ENCODE peak calls at places on chromosomes 11 and 22, in ten cellular contexts. J is kidney tubule cell; H is HAP-1; F is HTR-8/SVneo; E is SW480; Q is GM12865; Z is activated B cell treated with CpG ODN at 0.5 μM for 24 hours; S is NCI-H748 treated with DMSO at 0.1 percent for 48 hours; B is stimulated activated CD4-positive, alpha-beta T cell treated with anti-CD3 and anti-CD28 coated beads, TNF-alpha, amount 100 ng/mL, for 1 hour; N is AG09309. P is an unnamed sample.

GRCh38 chr22:42922374-42923177 is 65.5 kb upstream of the ARFGAP3 start:
- DNase-seq in F (no peak), S (no peak), J (no peak), Q (peak), Z (no peak), N (no peak), B (no peak), E (no peak), H (no peak), P (no peak)

GRCh38 chr11:131759140-131759539 is 388.7 kb downstream of the NTM start:
- DNase-seq in J (no peak), B (no peak), H (no peak), Q (no peak), N (no peak), S (no peak), E (no peak), F (no peak), Z (no peak), P (no peak)

GRCh38 chr22:42114721-42115120 is 15.9 kb downstream of the CYP2D6 start:
- DNase-seq in Q (peak), B (no peak), N (no peak), F (no peak), H (no peak), S (no peak), Z (no peak), J (no peak), E (peak), P (no peak)

GRCh38 chr22:25078591-25078990 is 121.1 kb upstream of the CRYBB3 start:
- DNase-seq in S (no peak), Z (no peak), N (no peak), B (no peak), E (peak), Q (no peak), H (no peak), F (no peak), J (no peak), P (no peak)

GRCh38 chr22:45240137-45240809 is 421 bp downstream of the KIAA0930 start:
- DNase-seq in B (no peak), E (no peak), F (peak), Q (peak), J (peak), S (no peak), H (peak), N (no peak), Z (peak), P (no peak)

GRCh38 chr11:10236850-10237249 is 57.2 kb downstream of the SBF2 start:
- DNase-seq in Q (no peak), N (no peak), J (no peak), F (no peak), H (no peak), E (no peak), S (no peak), B (no peak), Z (no peak), P (no peak)

GRCh38 chr11:113670830-113671215 is 35.3 kb downstream of the TMPRSS5 start:
- DNase-seq in S (no peak), J (no peak), Q (no peak), H (no peak), B (no peak), Z (no peak), E (no peak), N (no peak), F (no peak), P (no peak)

GRCh38 chr22:48316876-48317250 is 1510.8 kb downstream of the BRD1 start:
- DNase-seq in J (no peak), S (no peak), H (no peak), N (no peak), Q (no peak), E (no peak), Z (no peak), B (no peak), F (no peak), P (no peak)

GRCh38 chr22:33854724-33855123 is 65.6 kb downstream of the LARGE1 start:
- DNase-seq in E (no peak), Q (no peak), B (no peak), H (no peak), J (no peak), F (no peak), N (no peak), Z (no peak), S (no peak), P (no peak)

GRCh38 chr11:59135648-59136461 is 6.8 kb upstream of the FAM111A start:
- DNase-seq in Z (peak), F (peak), N (no peak), B (peak), H (peak), J (peak), Q (peak), E (peak), S (peak), P (peak)

GRCh38 chr11:30422828-30423648 is 100.1 kb downstream of the ARL14EP start:
- DNase-seq in H (no peak), N (no peak), B (no peak), Q (no peak), F (no peak), S (no peak), E (no peak), J (peak), Z (no peak), P (no peak)

GRCh38 chr11:3837793-3838192 is 3.0 kb downstream of the RHOG start:
- DNase-seq in N (no peak), B (no peak), Z (no peak), J (peak), S (no peak), H (no peak), Q (peak), E (no peak), F (no peak), P (no peak)

GRCh38 chr11:65427691-65428577 is 5.3 kb downstream of the NEAT1 start:
- DNase-seq in S (no peak), Z (no peak), N (peak), E (peak), H (peak), Q (peak), J (peak), B (no peak), F (no peak), P (peak)

GRCh38 chr11:67416416-67417335 is 1.2 kb downstream of the CARNS1 start:
- DNase-seq in E (no peak), Z (no peak), H (no peak), Q (no peak), S (peak), F (no peak), J (no peak), N (no peak), B (peak), P (no peak)

GRCh38 chr22:26038365-26038764 is 130.9 kb upstream of the SEZ6L start:
- DNase-seq in F (no peak), S (no peak), Q (no peak), H (no peak), B (no peak), E (peak), N (no peak), Z (no peak), J (no peak), P (no peak)

GRCh38 chr11:43486141-43486540 is 127.4 kb downstream of the TTC17 start:
- DNase-seq in J (no peak), E (no peak), N (no peak), H (no peak), Q (no peak), S (no peak), F (no peak), B (no peak), Z (no peak), P (no peak)

GRCh38 chr11:56624661-56625110 is 10.0 kb upstream of the OR5M1 start:
- DNase-seq in N (peak), E (peak), Q (peak), H (no peak), B (no peak), Z (no peak), J (peak), F (peak), S (peak), P (no peak)